ENCODE peak calls at places on chromosomes 5 and 9, in five cellular contexts. One of them, this sample, is unnamed.

GRCh38 chr5:34655354-34655991 is 655 bp upstream of the RAI14 start:
- DNase-seq in central memory CD4-positive, alpha-beta T cell: peak; percentile 45
- DNase-seq in fibroblast of lung: peak; percentile 77
- DNase-seq in posterior cingulate gyrus: peak; percentile 88
- DNase-seq in activated T-helper 9 cell treated with anti-CD3 and anti-CD28 coated beads, Interleukin-2, amount 50 U/mL, for 16 hours: no peak
- DNase-seq in this sample: no peak

GRCh38 chr9:111438576-111439235 is 45.5 kb downstream of the ECPAS start:
- DNase-seq in central memory CD4-positive, alpha-beta T cell: no peak
- DNase-seq in fibroblast of lung: peak; percentile 49
- DNase-seq in posterior cingulate gyrus: no peak
- DNase-seq in activated T-helper 9 cell treated with anti-CD3 and anti-CD28 coated beads, Interleukin-2, amount 50 U/mL, for 16 hours: no peak
- DNase-seq in this sample: no peak

GRCh38 chr9:123119566-123119965 is 86.1 kb downstream of the GPR21 start:
- DNase-seq in central memory CD4-positive, alpha-beta T cell: no peak
- DNase-seq in fibroblast of lung: no peak
- DNase-seq in posterior cingulate gyrus: no peak
- DNase-seq in activated T-helper 9 cell treated with anti-CD3 and anti-CD28 coated beads, Interleukin-2, amount 50 U/mL, for 16 hours: no peak
- DNase-seq in this sample: no peak

GRCh38 chr5:149593370-149593769 is 12.1 kb downstream of the ARHGEF37 start:
- DNase-seq in central memory CD4-positive, alpha-beta T cell: no peak
- DNase-seq in fibroblast of lung: no peak
- DNase-seq in posterior cingulate gyrus: no peak
- DNase-seq in activated T-helper 9 cell treated with anti-CD3 and anti-CD28 coated beads, Interleukin-2, amount 50 U/mL, for 16 hours: no peak
- DNase-seq in this sample: no peak

GRCh38 chr5:176881816-176882565 is 17.2 kb downstream of the HK3 start:
- DNase-seq in central memory CD4-positive, alpha-beta T cell: no peak
- DNase-seq in fibroblast of lung: no peak
- DNase-seq in posterior cingulate gyrus: peak; percentile 83
- DNase-seq in activated T-helper 9 cell treated with anti-CD3 and anti-CD28 coated beads, Interleukin-2, amount 50 U/mL, for 16 hours: no peak
- DNase-seq in this sample: no peak

GRCh38 chr5:5572010-5572982 is 149.8 kb downstream of the ICE1 start:
- DNase-seq in central memory CD4-positive, alpha-beta T cell: no peak
- DNase-seq in fibroblast of lung: no peak
- DNase-seq in posterior cingulate gyrus: peak; percentile 87
- DNase-seq in activated T-helper 9 cell treated with anti-CD3 and anti-CD28 coated beads, Interleukin-2, amount 50 U/mL, for 16 hours: no peak
- DNase-seq in this sample: no peak

GRCh38 chr5:158414780-158415179 is 555.8 kb upstream of the CLINT1 start:
- DNase-seq in central memory CD4-positive, alpha-beta T cell: no peak
- DNase-seq in fibroblast of lung: peak; percentile 90
- DNase-seq in posterior cingulate gyrus: no peak
- DNase-seq in activated T-helper 9 cell treated with anti-CD3 and anti-CD28 coated beads, Interleukin-2, amount 50 U/mL, for 16 hours: no peak
- DNase-seq in this sample: no peak

GRCh38 chr5:79561525-79561893 is 47.6 kb upstream of the HOMER1 start:
- DNase-seq in central memory CD4-positive, alpha-beta T cell: no peak
- DNase-seq in fibroblast of lung: no peak
- DNase-seq in posterior cingulate gyrus: peak; percentile 87
- DNase-seq in activated T-helper 9 cell treated with anti-CD3 and anti-CD28 coated beads, Interleukin-2, amount 50 U/mL, for 16 hours: peak; percentile 3
- DNase-seq in this sample: no peak

GRCh38 chr5:60701317-60701988 is 1.5 kb upstream of the DEPDC1B start:
- DNase-seq in central memory CD4-positive, alpha-beta T cell: no peak
- DNase-seq in fibroblast of lung: no peak
- DNase-seq in posterior cingulate gyrus: no peak
- DNase-seq in activated T-helper 9 cell treated with anti-CD3 and anti-CD28 coated beads, Interleukin-2, amount 50 U/mL, for 16 hours: no peak
- DNase-seq in this sample: peak; percentile 5

GRCh38 chr9:83473488-83473971 is 64.7 kb downstream of the FRMD3 start:
- DNase-seq in central memory CD4-positive, alpha-beta T cell: no peak
- DNase-seq in fibroblast of lung: no peak
- DNase-seq in posterior cingulate gyrus: no peak
- DNase-seq in activated T-helper 9 cell treated with anti-CD3 and anti-CD28 coated beads, Interleukin-2, amount 50 U/mL, for 16 hours: no peak
- DNase-seq in this sample: peak; percentile 59

GRCh38 chr9:134338394-134339182 is 12.3 kb downstream of the RXRA start:
- DNase-seq in central memory CD4-positive, alpha-beta T cell: no peak
- DNase-seq in fibroblast of lung: no peak
- DNase-seq in posterior cingulate gyrus: no peak
- DNase-seq in activated T-helper 9 cell treated with anti-CD3 and anti-CD28 coated beads, Interleukin-2, amount 50 U/mL, for 16 hours: no peak
- DNase-seq in this sample: no peak

GRCh38 chr9:35945341-35946018 is 12.5 kb downstream of the OR2S2 start:
- DNase-seq in central memory CD4-positive, alpha-beta T cell: peak; percentile 41
- DNase-seq in fibroblast of lung: peak; percentile 92
- DNase-seq in posterior cingulate gyrus: peak; percentile 93
- DNase-seq in activated T-helper 9 cell treated with anti-CD3 and anti-CD28 coated beads, Interleukin-2, amount 50 U/mL, for 16 hours: peak; percentile 56
- DNase-seq in this sample: peak; percentile 68

GRCh38 chr9:137610944-137611343 is 5.5 kb downstream of the ARRDC1 start:
- DNase-seq in central memory CD4-positive, alpha-beta T cell: no peak
- DNase-seq in fibroblast of lung: no peak
- DNase-seq in posterior cingulate gyrus: no peak
- DNase-seq in activated T-helper 9 cell treated with anti-CD3 and anti-CD28 coated beads, Interleukin-2, amount 50 U/mL, for 16 hours: no peak
- DNase-seq in this sample: no peak

GRCh38 chr9:11328326-11328725 is 715.5 kb upstream of the PTPRD start:
- DNase-seq in central memory CD4-positive, alpha-beta T cell: no peak
- DNase-seq in fibroblast of lung: no peak
- DNase-seq in posterior cingulate gyrus: no peak
- DNase-seq in activated T-helper 9 cell treated with anti-CD3 and anti-CD28 coated beads, Interleukin-2, amount 50 U/mL, for 16 hours: no peak
- DNase-seq in this sample: no peak

GRCh38 chr9:16726718-16727451 is 143.6 kb downstream of the BNC2 start:
- DNase-seq in central memory CD4-positive, alpha-beta T cell: no peak
- DNase-seq in fibroblast of lung: peak; percentile 91
- DNase-seq in posterior cingulate gyrus: peak; percentile 92
- DNase-seq in activated T-helper 9 cell treated with anti-CD3 and anti-CD28 coated beads, Interleukin-2, amount 50 U/mL, for 16 hours: no peak
- DNase-seq in this sample: peak; percentile 34

GRCh38 chr5:39584921-39585320 is 160.1 kb upstream of the DAB2 start:
- DNase-seq in central memory CD4-positive, alpha-beta T cell: no peak
- DNase-seq in fibroblast of lung: no peak
- DNase-seq in posterior cingulate gyrus: no peak
- DNase-seq in activated T-helper 9 cell treated with anti-CD3 and anti-CD28 coated beads, Interleukin-2, amount 50 U/mL, for 16 hours: no peak
- DNase-seq in this sample: no peak

GRCh38 chr5:93277001-93277400 is 304.0 kb downstream of the NR2F1-AS1 start:
- DNase-seq in central memory CD4-positive, alpha-beta T cell: no peak
- DNase-seq in fibroblast of lung: no peak
- DNase-seq in posterior cingulate gyrus: no peak
- DNase-seq in activated T-helper 9 cell treated with anti-CD3 and anti-CD28 coated beads, Interleukin-2, amount 50 U/mL, for 16 hours: no peak
- DNase-seq in this sample: no peak

GRCh38 chr5:139710370-139711066 is 62.4 kb downstream of the CXXC5 start:
- DNase-seq in central memory CD4-positive, alpha-beta T cell: peak; percentile 74
- DNase-seq in fibroblast of lung: peak; percentile 42
- DNase-seq in posterior cingulate gyrus: peak; percentile 92
- DNase-seq in activated T-helper 9 cell treated with anti-CD3 and anti-CD28 coated beads, Interleukin-2, amount 50 U/mL, for 16 hours: peak; percentile 41
- DNase-seq in this sample: no peak

This sample was measured in MV-4-11.